ENCODE peak calls at places on chromosome 13, in four cellular contexts. M is CD8-positive, alpha-beta T cell; V is HL-60; N is left lung. A is an unnamed sample.

GRCh38 chr13:37806666-37807065 is 62.9 kb downstream of the TRPC4 start:
- DNase-seq in M (no peak), V (no peak), N (no peak), A (no peak)

GRCh38 chr13:49098198-49098597 is 121.9 kb upstream of the MLNR start:
- DNase-seq in M (no peak), V (no peak), N (no peak), A (no peak)

GRCh38 chr13:94322925-94323324 is 156.6 kb downstream of the DCT start:
- DNase-seq in M (no peak), V (no peak), N (no peak), A (no peak)

GRCh38 chr13:33349314-33349995 is 63.9 kb upstream of the STARD13 start:
- DNase-seq in M (no peak), V (no peak), N (no peak), A (no peak)

GRCh38 chr13:97310809-97311436 is 88.8 kb downstream of the MBNL2 start:
- DNase-seq in M (no peak), V (no peak), N (no peak), A (no peak)

GRCh38 chr13:92414851-92415250 is 811.8 kb upstream of the GPC6 start:
- DNase-seq in M (no peak), V (no peak), N (no peak), A (no peak)

GRCh38 chr13:27523345-27524073 is 73.1 kb upstream of the MTIF3 start:
- DNase-seq in M (no peak), V (no peak), N (no peak), A (no peak)

GRCh38 chr13:73335226-73335625 is 276.4 kb downstream of the KLF5 start:
- DNase-seq in M (no peak), V (no peak), N (no peak), A (no peak)

GRCh38 chr13:105783261-105783660 is 752.2 kb downstream of the EFNB2 start:
- DNase-seq in M (no peak), V (no peak), N (no peak), A (no peak)

GRCh38 chr13:25652764-25653163 is 281.0 kb downstream of the ATP8A2 start:
- DNase-seq in M (no peak), V (no peak), N (no peak), A (no peak)

GRCh38 chr13:59774511-59774911 is 389.2 kb downstream of the DIAPH3 start:
- DNase-seq in M (no peak), V (no peak), N (no peak), A (no peak)

GRCh38 chr13:76715621-76716020 is 170.6 kb downstream of the KCTD12 start:
- DNase-seq in M (no peak), V (no peak), N (no peak), A (no peak)

GRCh38 chr13:45384474-45385174 is 33.5 kb downstream of the SLC25A30 start:
- DNase-seq in M (no peak), V (no peak), N (no peak), A (no peak)

GRCh38 chr13:23466144-23467002 is 32.9 kb upstream of the SACS start:
- DNase-seq in M (peak), V (peak), N (peak), A (peak)

GRCh38 chr13:80338781-80339577 is 1.9 kb downstream of the SPRY2 start:
- DNase-seq in M (peak), V (no peak), N (peak), A (no peak)

GRCh38 chr13:41250993-41251392 is 12.4 kb downstream of the MTRF1 start:
- DNase-seq in M (no peak), V (no peak), N (no peak), A (no peak)

GRCh38 chr13:23289917-23290357 is 109.2 kb downstream of the SGCG start:
- DNase-seq in M (no peak), V (no peak), N (no peak), A (no peak)

GRCh38 chr13:94139393-94139995 is 340.0 kb downstream of the DCT start:
- DNase-seq in M (no peak), V (no peak), N (no peak), A (no peak)

DNA sequence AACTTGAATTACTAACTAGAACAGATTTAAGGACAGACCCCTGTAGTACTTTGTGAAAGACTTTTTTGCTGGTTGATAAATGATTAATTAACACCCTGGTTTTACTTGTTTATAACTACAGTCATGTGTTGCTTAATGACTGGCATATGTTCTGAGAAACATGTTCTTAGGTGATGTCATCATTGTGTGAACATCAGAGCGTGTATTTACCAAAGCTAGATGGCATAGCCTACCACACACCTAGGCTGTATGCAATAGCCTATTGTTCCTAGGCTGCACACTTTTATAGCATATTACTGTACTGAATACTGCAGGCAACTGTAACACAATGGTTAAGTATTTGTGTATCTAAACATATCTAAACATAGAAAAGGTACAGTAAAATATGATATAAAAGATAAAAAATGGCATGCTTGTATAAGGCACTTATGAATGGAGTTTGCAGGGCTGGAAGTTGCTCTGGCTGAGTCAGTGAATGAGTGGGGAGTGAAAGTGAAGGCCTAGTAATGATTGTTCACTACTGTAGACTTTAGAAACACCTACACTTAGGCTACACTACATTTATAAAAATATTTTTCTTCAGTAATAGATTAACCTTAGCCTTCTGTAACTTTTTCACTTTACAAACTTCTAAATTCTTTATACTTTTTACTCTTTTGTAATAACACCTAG is 260.3 kb downstream of the KCNRG start:
- DNase-seq in M (no peak), V (no peak), N (no peak), A (no peak)
- TF ChIP-seq CTCF in M (no peak), V (no peak), N (no peak), A (no peak)

GRCh38 chr13:101098873-101099272 is 317.4 kb downstream of the NALCN start:
- DNase-seq in M (no peak), V (no peak), N (no peak), A (no peak)
- H3K4me3 ChIP-seq in M (no peak), V (no peak), N (no peak), A (no peak)

GRCh38 chr13:47801555-47801954 is 199.5 kb downstream of the SUCLA2 start:
- DNase-seq in M (no peak), V (no peak), N (no peak), A (no peak)

GRCh38 chr13:47800593-47800992 is 200.5 kb downstream of the SUCLA2 start:
- DNase-seq in M (no peak), V (no peak), N (no peak), A (no peak)

GRCh38 chr13:47796816-47797215 is 204.3 kb downstream of the SUCLA2 start:
- DNase-seq in M (no peak), V (no peak), N (no peak), A (no peak)

GRCh38 chr13:47798194-47798593 is 202.9 kb downstream of the SUCLA2 start:
- DNase-seq in M (no peak), V (no peak), N (no peak), A (no peak)

GRCh38 chr13:47798906-47799305 is 202.2 kb downstream of the SUCLA2 start:
- DNase-seq in M (no peak), V (no peak), N (no peak), A (no peak)
- TF ChIP-seq CTCF in M (no peak), V (peak), N (no peak), A (peak)

DNA sequence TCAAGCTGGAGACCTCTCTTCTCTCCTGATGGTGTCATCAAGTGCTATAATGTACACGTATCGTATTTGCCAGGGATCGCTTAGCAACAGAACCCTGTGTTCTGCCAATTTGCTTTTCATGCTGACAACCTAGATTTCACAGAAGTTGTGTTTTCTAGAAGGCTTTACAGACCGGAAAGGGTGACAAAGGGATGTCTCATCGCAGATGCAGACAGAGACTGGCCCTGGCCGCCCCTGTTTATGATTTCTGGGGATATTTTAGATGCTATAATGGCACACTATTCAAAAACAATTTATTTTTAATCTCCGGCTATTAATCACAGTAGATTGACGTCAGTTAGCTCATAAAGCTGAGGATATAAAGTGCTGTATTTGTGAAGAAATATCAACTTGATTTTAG is 291.4 kb downstream of the IRS2 start:
- DNase-seq in M (no peak), V (no peak), N (no peak), A (no peak)
- H3K4me3 ChIP-seq in M (no peak), V (no peak), N (no peak), A (no peak)

GRCh38 chr13:53004605-53005004 is 24.0 kb upstream of the OLFM4 start:
- DNase-seq in M (no peak), V (no peak), N (no peak), A (no peak)
- TF ChIP-seq CTCF in M (no peak), V (no peak), N (no peak), A (no peak)

GRCh38 chr13:106917024-106917491 is 349.1 kb upstream of the ARGLU1 start:
- DNase-seq in M (no peak), V (no peak), N (no peak), A (no peak)
- H3K4me3 ChIP-seq in M (no peak), V (no peak), N (peak), A (no peak)

DNA sequence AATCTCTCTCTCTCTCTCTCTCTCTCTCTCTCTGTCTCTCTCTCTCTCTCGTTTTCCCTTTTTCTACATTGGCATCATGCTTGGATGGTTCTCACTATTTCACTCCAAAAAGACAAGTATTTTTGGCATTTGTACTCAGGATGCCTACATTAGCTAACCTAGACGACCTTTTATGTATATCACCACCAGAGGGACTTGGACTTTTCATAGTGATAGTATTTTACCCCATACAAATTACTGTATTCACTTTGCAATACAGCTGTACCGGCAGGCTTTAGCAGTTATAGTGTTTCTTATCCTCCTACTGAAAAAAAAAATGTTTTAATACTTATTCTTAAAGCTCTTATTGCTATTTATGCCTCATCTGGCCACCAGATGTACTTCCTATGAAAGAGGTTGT is 687.2 kb upstream of the KLHL1 start:
- DNase-seq in M (no peak), V (no peak), N (no peak), A (no peak)
- TF ChIP-seq CTCF in M (no peak), V (no peak), N (no peak), A (no peak)

GRCh38 chr13:98976941-98977340 is 923 bp downstream of the DOCK9 start:
- DNase-seq in M (no peak), V (no peak), N (no peak), A (no peak)
- H3K4me3 ChIP-seq in M (no peak), V (no peak), N (no peak), A (no peak)

GRCh38 chr13:113951246-113951999 is 22.5 kb downstream of the C13orf46 start:
- DNase-seq in M (peak), V (peak), N (peak), A (no peak)
- TF ChIP-seq CTCF in M (no peak), V (peak), N (peak), A (peak)

GRCh38 chr13:77720988-77721387 is 23.5 kb downstream of the SLAIN1 start:
- DNase-seq in M (no peak), V (no peak), N (no peak), A (no peak)
- H3K4me3 ChIP-seq in M (no peak), V (no peak), N (no peak), A (no peak)